ENCODE peak calls at places on chromosomes 7 and 10, in four cellular contexts. One of them, this sample, is unnamed. For H3K9me3, the result is how much of the 10 kb centered on the place peaks cover.

GRCh38 chr10:3622845-3623621 is 162.0 kb downstream of the KLF6 start:
- DNase-seq in SJSA1: peak
- DNase-seq in effector memory CD4-positive, alpha-beta T cell: peak
- DNase-seq in astrocyte: peak
- DNase-seq in this sample: no peak

GRCh38 chr10:116670706-116671105 is 50.0 kb downstream of the PNLIPRP2 start:
- DNase-seq in SJSA1: no peak
- DNase-seq in effector memory CD4-positive, alpha-beta T cell: no peak
- DNase-seq in astrocyte: no peak
- DNase-seq in this sample: no peak

GRCh38 chr7:39971924-39972323 is 21.9 kb downstream of the CDK13 start:
- DNase-seq in SJSA1: no peak
- DNase-seq in effector memory CD4-positive, alpha-beta T cell: no peak
- DNase-seq in astrocyte: no peak
- DNase-seq in this sample: no peak

GRCh38 chr7:54946764-54947163 is 72.1 kb upstream of the EGFR start:
- DNase-seq in SJSA1: no peak
- DNase-seq in effector memory CD4-positive, alpha-beta T cell: no peak
- DNase-seq in astrocyte: no peak
- DNase-seq in this sample: no peak

GRCh38 chr7:50246551-50246950 is 58.0 kb upstream of the IKZF1 start:
- DNase-seq in SJSA1: no peak
- DNase-seq in effector memory CD4-positive, alpha-beta T cell: no peak
- DNase-seq in astrocyte: no peak
- DNase-seq in this sample: no peak

GRCh38 chr10:95246582-95247051 is 44.2 kb downstream of the PDLIM1 start:
- DNase-seq in SJSA1: peak
- DNase-seq in effector memory CD4-positive, alpha-beta T cell: peak
- DNase-seq in astrocyte: peak
- DNase-seq in this sample: no peak

GRCh38 chr10:128950159-128950956 is 516.7 kb upstream of the MGMT start:
- DNase-seq in SJSA1: no peak
- DNase-seq in effector memory CD4-positive, alpha-beta T cell: no peak
- DNase-seq in astrocyte: no peak
- DNase-seq in this sample: no peak

GRCh38 chr10:92571649-92572048 is 2.2 kb downstream of the IDE start:
- DNase-seq in SJSA1: no peak
- DNase-seq in effector memory CD4-positive, alpha-beta T cell: no peak
- DNase-seq in astrocyte: peak
- DNase-seq in this sample: no peak

GRCh38 chr10:124539935-124540641 is 78.5 kb downstream of the LHPP start:
- DNase-seq in SJSA1: no peak
- DNase-seq in effector memory CD4-positive, alpha-beta T cell: peak
- DNase-seq in astrocyte: no peak
- DNase-seq in this sample: no peak

GRCh38 chr7:151851782-151852181 is 25.1 kb downstream of the PRKAG2 start:
- DNase-seq in SJSA1: no peak
- DNase-seq in effector memory CD4-positive, alpha-beta T cell: no peak
- DNase-seq in astrocyte: no peak
- DNase-seq in this sample: no peak

GRCh38 chr10:110632591-110633215 is 11.4 kb upstream of the RBM20 start:
- DNase-seq in SJSA1: no peak
- DNase-seq in effector memory CD4-positive, alpha-beta T cell: no peak
- DNase-seq in astrocyte: no peak
- DNase-seq in this sample: no peak

GRCh38 chr10:42969147-42969546 is 107.7 kb upstream of the RET start:
- DNase-seq in SJSA1: no peak
- DNase-seq in effector memory CD4-positive, alpha-beta T cell: no peak
- DNase-seq in astrocyte: no peak
- DNase-seq in this sample: no peak

GRCh38 chr10:127774771-127775559 is 38.0 kb downstream of the FOXI2 start:
- DNase-seq in SJSA1: no peak
- DNase-seq in effector memory CD4-positive, alpha-beta T cell: no peak
- DNase-seq in astrocyte: no peak
- DNase-seq in this sample: no peak

GRCh38 chr10:17122052-17122451 is 7.6 kb downstream of the CUBN start:
- DNase-seq in SJSA1: no peak
- DNase-seq in effector memory CD4-positive, alpha-beta T cell: no peak
- DNase-seq in astrocyte: no peak
- DNase-seq in this sample: no peak

GRCh38 chr10:60427709-60428386 is 38.2 kb upstream of the ANK3 start:
- DNase-seq in SJSA1: peak
- DNase-seq in effector memory CD4-positive, alpha-beta T cell: no peak
- DNase-seq in astrocyte: no peak
- DNase-seq in this sample: no peak

GRCh38 chr7:33692956-33693355 is 212.4 kb upstream of the BMPER start:
- DNase-seq in SJSA1: no peak
- DNase-seq in effector memory CD4-positive, alpha-beta T cell: no peak
- DNase-seq in astrocyte: peak
- DNase-seq in this sample: no peak

GRCh38 chr7:139731802-139732470 is 45.9 kb downstream of the HIPK2 start:
- DNase-seq in SJSA1: peak
- DNase-seq in effector memory CD4-positive, alpha-beta T cell: no peak
- DNase-seq in astrocyte: peak
- DNase-seq in this sample: no peak

GRCh38 chr10:132146941-132147915 is 39.5 kb upstream of the DPYSL4 start:
- DNase-seq in SJSA1: no peak
- DNase-seq in effector memory CD4-positive, alpha-beta T cell: no peak
- DNase-seq in astrocyte: no peak
- DNase-seq in this sample: no peak

GRCh38 chr10:92848441-92849233 is at the start of gene EXOC6:
- DNase-seq in SJSA1: peak
- DNase-seq in effector memory CD4-positive, alpha-beta T cell: peak
- DNase-seq in astrocyte: peak
- DNase-seq in this sample: no peak

GRCh38 chr7:102129636-102130370 is 156.9 kb upstream of the SH2B2 start:
- DNase-seq in SJSA1: no peak
- DNase-seq in effector memory CD4-positive, alpha-beta T cell: no peak
- DNase-seq in astrocyte: peak
- DNase-seq in this sample: no peak

GRCh38 chr7:27839099-27839498 is 99.1 kb downstream of the TAX1BP1 start:
- DNase-seq in SJSA1: no peak
- DNase-seq in effector memory CD4-positive, alpha-beta T cell: no peak
- DNase-seq in astrocyte: no peak
- DNase-seq in this sample: no peak

GRCh38 chr10:24299587-24300258 is 90.8 kb downstream of the KIAA1217 start:
- DNase-seq in SJSA1: no peak
- DNase-seq in effector memory CD4-positive, alpha-beta T cell: no peak
- DNase-seq in astrocyte: peak
- DNase-seq in this sample: peak

GRCh38 chr7:70016044-70016770 is 417.9 kb downstream of the AUTS2 start:
- DNase-seq in SJSA1: no peak
- DNase-seq in effector memory CD4-positive, alpha-beta T cell: no peak
- DNase-seq in astrocyte: peak
- DNase-seq in this sample: no peak

GRCh38 chr7:135260470-135260869 is 26.8 kb downstream of the STRA8 start:
- DNase-seq in SJSA1: no peak
- DNase-seq in effector memory CD4-positive, alpha-beta T cell: no peak
- DNase-seq in astrocyte: no peak
- DNase-seq in this sample: no peak

GRCh38 chr10:61100882-61101281 is 156.9 kb upstream of the RHOBTB1 start:
- DNase-seq in SJSA1: no peak
- DNase-seq in effector memory CD4-positive, alpha-beta T cell: no peak
- DNase-seq in astrocyte: no peak
- DNase-seq in this sample: no peak

GRCh38 chr7:67022501-67022900 is 25.9 kb downstream of the TYW1 start:
- DNase-seq in SJSA1: no peak
- DNase-seq in effector memory CD4-positive, alpha-beta T cell: no peak
- DNase-seq in astrocyte: no peak
- DNase-seq in this sample: no peak

GRCh38 chr10:132538790-132539421 is 1.3 kb downstream of the INPP5A start:
- DNase-seq in SJSA1: no peak
- DNase-seq in effector memory CD4-positive, alpha-beta T cell: no peak
- DNase-seq in astrocyte: no peak
- DNase-seq in this sample: no peak

GRCh38 chr10:86186633-86187032 is 180.0 kb downstream of the GRID1 start:
- DNase-seq in SJSA1: no peak
- DNase-seq in effector memory CD4-positive, alpha-beta T cell: no peak
- DNase-seq in astrocyte: no peak
- DNase-seq in this sample: no peak

GRCh38 chr7:121430558-121430957 is 34.5 kb upstream of the FAM3C start:
- DNase-seq in SJSA1: no peak
- DNase-seq in effector memory CD4-positive, alpha-beta T cell: no peak
- DNase-seq in astrocyte: no peak
- DNase-seq in this sample: no peak

GRCh38 chr10:99631496-99631895 is 11.3 kb upstream of the SLC25A28 start:
- DNase-seq in SJSA1: no peak
- DNase-seq in effector memory CD4-positive, alpha-beta T cell: no peak
- DNase-seq in astrocyte: peak
- DNase-seq in this sample: no peak

GRCh38 chr7:148433521-148434180 is 156.9 kb upstream of the C7orf33 start:
- DNase-seq in SJSA1: no peak
- DNase-seq in effector memory CD4-positive, alpha-beta T cell: no peak
- DNase-seq in astrocyte: no peak
- DNase-seq in this sample: no peak

GRCh38 chr10:114905450-114905849 is 32.5 kb upstream of the TRUB1 start:
- DNase-seq in SJSA1: peak
- DNase-seq in effector memory CD4-positive, alpha-beta T cell: no peak
- DNase-seq in astrocyte: peak
- DNase-seq in this sample: no peak

GRCh38 chr10:103840747-103841085 is 14.7 kb downstream of the SH3PXD2A start:
- DNase-seq in SJSA1: no peak
- DNase-seq in effector memory CD4-positive, alpha-beta T cell: no peak
- DNase-seq in astrocyte: no peak
- DNase-seq in this sample: no peak

GRCh38 chr10:5609952-5610616 is 56.3 kb downstream of the ASB13 start:
- DNase-seq in SJSA1: no peak
- DNase-seq in effector memory CD4-positive, alpha-beta T cell: no peak
- DNase-seq in astrocyte: no peak
- DNase-seq in this sample: no peak

GRCh38 chr7:46205478-46205877 is 284.4 kb upstream of the IGFBP3 start:
- DNase-seq in SJSA1: no peak
- DNase-seq in effector memory CD4-positive, alpha-beta T cell: no peak
- DNase-seq in astrocyte: no peak
- DNase-seq in this sample: no peak

GRCh38 chr7:70570029-70570428 is 561.9 kb upstream of the GALNT17 start:
- DNase-seq in SJSA1: no peak
- DNase-seq in effector memory CD4-positive, alpha-beta T cell: no peak
- DNase-seq in astrocyte: no peak
- DNase-seq in this sample: no peak

GRCh38 chr10:96743988-96744585 is 23.8 kb upstream of the PIK3AP1 start:
- DNase-seq in SJSA1: peak
- DNase-seq in effector memory CD4-positive, alpha-beta T cell: no peak
- DNase-seq in astrocyte: peak
- DNase-seq in this sample: no peak

GRCh38 chr10:97961979-97962378 is 68.4 kb downstream of the CRTAC1 start:
- DNase-seq in SJSA1: no peak
- DNase-seq in effector memory CD4-positive, alpha-beta T cell: no peak
- DNase-seq in astrocyte: no peak
- DNase-seq in this sample: no peak

GRCh38 chr7:7909376-7909775 is 59.2 kb upstream of the GLCCI1 start:
- DNase-seq in SJSA1: no peak
- DNase-seq in effector memory CD4-positive, alpha-beta T cell: no peak
- DNase-seq in astrocyte: peak
- DNase-seq in this sample: no peak
- H3K9me3 ChIP-seq in SJSA1: under half
- H3K9me3 ChIP-seq in effector memory CD4-positive, alpha-beta T cell: under half
- H3K9me3 ChIP-seq in astrocyte: under half
- H3K9me3 ChIP-seq in this sample: under half

DNA sequence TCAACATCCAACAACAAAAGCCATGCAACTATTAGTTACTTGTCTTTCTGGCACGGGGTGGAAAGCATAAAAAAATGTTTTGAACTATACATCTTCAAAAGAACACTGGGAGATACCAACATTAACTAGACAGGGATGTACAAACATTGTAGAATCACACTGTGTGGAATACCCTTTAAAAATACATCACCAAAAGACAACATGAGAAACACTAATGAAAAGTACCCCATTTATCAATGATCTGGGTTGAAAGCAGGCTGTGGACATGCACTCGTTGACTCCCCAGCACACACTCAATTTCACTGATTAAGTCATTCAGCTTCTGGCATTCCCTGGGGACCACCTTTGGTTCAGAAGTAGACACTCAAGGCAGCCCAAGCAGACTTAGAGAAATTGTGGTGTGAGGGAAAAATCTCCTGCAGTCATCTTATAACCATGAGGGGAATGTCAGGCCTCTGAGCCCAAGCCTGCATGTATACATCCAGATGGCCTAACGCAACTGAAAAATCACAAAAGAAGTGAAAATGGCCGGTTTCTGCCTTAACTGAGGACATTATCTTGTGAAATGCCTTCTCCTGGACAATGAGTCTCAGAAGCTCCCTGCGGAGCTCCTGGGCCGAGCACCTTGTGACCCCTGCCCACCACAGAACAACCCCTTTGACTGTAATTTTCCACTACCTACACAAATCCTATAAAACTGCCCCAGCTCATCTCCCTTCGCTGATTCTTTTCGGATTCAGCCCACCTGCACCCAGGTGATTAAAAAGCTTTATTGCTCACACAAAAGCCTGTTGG is 53.0 kb downstream of the CACUL1 start:
- DNase-seq in SJSA1: no peak
- DNase-seq in effector memory CD4-positive, alpha-beta T cell: no peak
- DNase-seq in astrocyte: peak
- DNase-seq in this sample: no peak
- H3K27ac ChIP-seq in SJSA1: no peak
- H3K27ac ChIP-seq in effector memory CD4-positive, alpha-beta T cell: no peak
- H3K27ac ChIP-seq in astrocyte: no peak
- H3K27ac ChIP-seq in this sample: no peak

GRCh38 chr10:14010827-14011574 is 319.7 kb downstream of the FRMD4A start:
- DNase-seq in SJSA1: no peak
- DNase-seq in effector memory CD4-positive, alpha-beta T cell: no peak
- DNase-seq in astrocyte: no peak
- DNase-seq in this sample: no peak

GRCh38 chr10:14004536-14004935 is 326.2 kb downstream of the FRMD4A start:
- DNase-seq in SJSA1: no peak
- DNase-seq in effector memory CD4-positive, alpha-beta T cell: no peak
- DNase-seq in astrocyte: no peak
- DNase-seq in this sample: no peak

GRCh38 chr10:14009315-14010082 is 321.2 kb downstream of the FRMD4A start:
- DNase-seq in SJSA1: peak
- DNase-seq in effector memory CD4-positive, alpha-beta T cell: peak
- DNase-seq in astrocyte: peak
- DNase-seq in this sample: peak

GRCh38 chr10:14010083-14010551 is 320.6 kb downstream of the FRMD4A start:
- DNase-seq in SJSA1: peak
- DNase-seq in effector memory CD4-positive, alpha-beta T cell: no peak
- DNase-seq in astrocyte: peak
- DNase-seq in this sample: peak

GRCh38 chr10:14008648-14009072 is 322.1 kb downstream of the FRMD4A start:
- DNase-seq in SJSA1: peak
- DNase-seq in effector memory CD4-positive, alpha-beta T cell: no peak
- DNase-seq in astrocyte: no peak
- DNase-seq in this sample: no peak
- H3K4me3 ChIP-seq in SJSA1: peak
- H3K4me3 ChIP-seq in effector memory CD4-positive, alpha-beta T cell: peak
- H3K4me3 ChIP-seq in astrocyte: peak
- H3K4me3 ChIP-seq in this sample: peak

GRCh38 chr10:102230861-102231356 is 4.8 kb downstream of the ELOVL3 start:
- DNase-seq in SJSA1: peak
- DNase-seq in effector memory CD4-positive, alpha-beta T cell: peak
- DNase-seq in astrocyte: no peak
- DNase-seq in this sample: no peak
- H3K9me3 ChIP-seq in SJSA1: under half
- H3K9me3 ChIP-seq in effector memory CD4-positive, alpha-beta T cell: under half
- H3K9me3 ChIP-seq in astrocyte: under half
- H3K9me3 ChIP-seq in this sample: under half

This sample was measured in AG04450.